ENCODE peak calls at places on chromosome 4, in six cellular contexts. R, U, J, X, P and M are unnamed samples.

GRCh38 chr4:154958121-154958520 is 177.0 kb downstream of the RBM46 start:
- DNase-seq in R (no peak), X (no peak), P (no peak), J (no peak), U (no peak), M (no peak)

GRCh38 chr4:168604496-168605373 is 107.9 kb downstream of the PALLD start:
- DNase-seq in X (no peak), P (no peak), R (peak; percentile 68), J (no peak), U (no peak), M (no peak)

GRCh38 chr4:7194251-7195137 is 2.2 kb downstream of the SORCS2 start:
- DNase-seq in J (no peak), P (no peak), U (no peak), R (no peak), X (no peak), M (no peak)

GRCh38 chr4:102783006-102783405 is 22.2 kb upstream of the MANBA start:
- DNase-seq in P (no peak), X (no peak), U (no peak), J (no peak), R (no peak), M (no peak)

GRCh38 chr4:55364691-55365346 is 18.8 kb downstream of the SRD5A3 start:
- DNase-seq in X (no peak), R (no peak), P (no peak), J (no peak), U (no peak), M (peak; percentile 43)

GRCh38 chr4:101967697-101968346 is 177.3 kb downstream of the BANK1 start:
- DNase-seq in P (no peak), U (no peak), J (no peak), X (no peak), R (no peak), M (no peak)

GRCh38 chr4:102438873-102439614 is 62.1 kb upstream of the NFKB1 start:
- DNase-seq in J (peak; percentile 33), U (no peak), R (no peak), X (no peak), P (no peak), M (no peak)

GRCh38 chr4:73507541-73507940 is 26.0 kb downstream of the AFM start:
- DNase-seq in R (no peak), P (no peak), X (no peak), U (no peak), J (peak; percentile 40), M (no peak)

GRCh38 chr4:20528508-20528907 is 171.8 kb upstream of the PACRGL start:
- DNase-seq in U (no peak), J (no peak), X (no peak), R (no peak), P (no peak), M (no peak)

GRCh38 chr4:132982151-132982550 is 166.9 kb upstream of the PCDH10 start:
- DNase-seq in R (no peak), P (no peak), J (no peak), U (peak; percentile 17), X (no peak), M (peak; percentile 36)

GRCh38 chr4:13539047-13539720 is 5.1 kb downstream of the NKX3-2 start:
- DNase-seq in P (no peak), U (no peak), R (no peak), J (no peak), X (no peak), M (no peak)
- TF ChIP-seq ZNF274 in P (no peak), U (no peak), R (no peak), J (no peak), X (no peak), M (no peak)

DNA sequence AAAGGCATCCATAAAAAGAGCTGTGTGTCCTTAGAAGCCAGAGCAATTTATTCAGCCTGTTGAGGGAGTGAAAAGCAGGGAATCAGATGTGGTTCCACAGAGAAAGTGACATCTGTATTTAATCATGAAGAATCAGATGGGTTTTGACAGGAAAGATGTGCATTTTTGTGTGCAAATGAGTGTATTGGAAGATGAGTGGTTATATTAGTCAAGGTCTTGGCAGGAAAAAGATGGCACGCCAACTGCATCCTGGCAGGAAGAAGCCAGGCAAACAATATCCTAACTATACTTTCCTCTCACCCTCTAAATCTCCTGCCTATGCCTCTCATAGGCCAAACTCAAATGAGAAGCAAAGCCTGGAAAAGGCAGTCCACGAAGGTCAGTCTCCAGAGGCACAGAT is 59.1 kb downstream of the SCFD2 start:
- DNase-seq in U (no peak), R (no peak), J (no peak), X (no peak), P (no peak), M (no peak)
- H3K4me3 ChIP-seq in U (no peak overlapping the region), R (no peak overlapping the region), J (no peak overlapping the region), X (no peak overlapping the region), P (no peak overlapping the region), M (no peak overlapping the region)

DNA sequence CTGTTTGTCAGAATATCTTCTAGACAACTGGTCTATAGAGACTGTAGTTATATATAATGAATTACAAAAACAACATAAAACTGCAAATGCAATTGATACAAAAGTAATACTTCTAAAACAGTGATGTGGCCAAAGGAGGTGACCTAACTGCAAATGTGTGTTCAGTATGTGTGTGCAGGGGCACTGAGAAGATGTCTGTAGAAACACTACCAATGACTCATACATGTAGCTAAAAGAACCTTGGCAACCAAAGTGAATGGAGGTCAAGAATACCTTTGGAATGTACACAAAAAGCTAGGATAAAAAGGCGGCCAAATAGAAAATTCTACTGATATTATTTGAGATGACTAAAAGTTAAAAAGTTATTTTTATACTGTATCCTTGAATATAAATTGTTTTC is 261.8 kb downstream of the CAMK2D start:
- DNase-seq in R (no peak), X (no peak), U (no peak), P (no peak), J (peak; percentile 35), M (no peak)
- TF ChIP-seq ZNF274 in R (no peak), X (no peak), U (no peak), P (no peak), J (no peak), M (no peak)

DNA sequence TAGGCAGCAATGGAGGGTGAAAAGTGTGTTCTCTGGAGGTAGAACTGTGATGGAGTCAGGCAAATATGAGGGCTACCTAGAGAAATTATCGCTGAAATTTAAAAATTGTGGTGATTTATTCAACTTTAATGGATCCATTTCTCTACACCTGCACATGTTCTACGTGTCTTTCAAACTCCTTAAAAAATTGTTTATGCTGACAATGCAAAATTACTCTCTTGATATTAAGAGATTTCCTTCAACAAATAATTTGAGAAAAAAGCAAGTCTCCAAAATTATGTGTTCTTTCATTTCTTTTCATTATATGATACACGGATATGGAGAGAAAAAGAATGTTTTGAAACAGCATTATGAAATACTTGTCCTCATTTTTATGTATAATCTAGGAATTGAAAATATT is 1151.4 kb upstream of the PABPC4L start:
- DNase-seq in J (no peak), R (no peak), P (no peak), U (no peak), X (no peak), M (no peak)
- H3K4me3 ChIP-seq in J (no peak overlapping the region), R (no peak overlapping the region), P (no peak overlapping the region), U (no peak overlapping the region), X (no peak overlapping the region), M (no peak overlapping the region)

GRCh38 chr4:47154816-47155370 is 123.5 kb downstream of the GABRB1 start:
- DNase-seq in R (no peak), J (no peak), P (no peak), U (no peak), X (no peak), M (no peak)
- TF ChIP-seq ZNF274 in R (no peak), J (no peak), P (no peak), U (no peak), X (no peak), M (no peak)

GRCh38 chr4:119212251-119212963 is at the start of gene USP53:
- DNase-seq in R (peak; percentile 98), U (peak; percentile 97), J (peak; percentile 94), P (peak; percentile 97), X (peak; percentile 71), M (peak; percentile 87)
- H3K4me3 ChIP-seq in R (peak within 1 kb of the TSS; percentile 67), U (peak within 1 kb of the TSS; percentile 72), J (peak within 1 kb of the TSS; percentile 76), P (peak within 1 kb of the TSS; percentile 72), X (peak within 1 kb of the TSS; percentile 76), M (peak within 1 kb of the TSS; percentile 84)

GRCh38 chr4:95439896-95440295 is 108.9 kb downstream of the UNC5C start:
- DNase-seq in R (no peak), P (no peak), U (no peak), X (no peak), J (no peak), M (no peak)
- TF ChIP-seq ZNF274 in R (no peak), P (no peak), U (no peak), X (no peak), J (no peak), M (no peak)

GRCh38 chr4:189187531-189188052 is 753.1 kb upstream of the FRG1 start:
- DNase-seq in P (no peak), X (no peak), R (no peak), J (no peak), U (no peak), M (no peak)

DNA sequence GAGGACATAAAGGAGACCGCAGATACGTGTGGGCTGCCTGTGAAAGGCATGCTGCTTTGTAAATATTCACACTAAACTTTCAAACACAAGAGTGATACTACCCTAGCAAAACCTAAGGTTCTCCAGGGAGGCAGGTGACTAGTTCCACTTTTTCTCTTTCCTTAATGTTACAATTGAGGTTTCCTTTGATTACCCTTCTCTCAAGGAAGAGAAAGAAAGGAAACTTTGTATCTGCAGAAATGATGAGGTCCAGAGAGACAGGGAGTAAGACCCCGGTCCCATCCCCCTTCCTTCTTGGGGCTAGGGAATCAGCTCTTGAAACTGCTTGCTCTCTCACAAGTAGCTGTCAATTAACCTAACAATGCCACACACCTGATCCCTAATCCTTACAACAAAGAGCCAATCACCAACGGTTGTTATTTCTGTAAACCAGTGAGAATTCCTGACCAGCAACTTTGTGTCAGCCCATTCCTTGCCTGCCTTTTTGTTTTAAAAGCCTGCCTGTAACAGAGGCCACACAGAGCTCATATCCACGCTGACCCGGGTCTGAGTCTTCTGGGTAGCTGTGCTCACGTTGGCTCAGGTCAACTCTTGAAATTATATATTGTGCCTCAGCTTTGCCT is 754.8 kb upstream of the FRG1 start:
- DNase-seq in R (no peak), X (no peak), P (no peak), U (peak; percentile 76), J (no peak), M (peak; percentile 83)
- H3K4me3 ChIP-seq in R (no peak overlapping the region), X (no peak overlapping the region), P (no peak overlapping the region), U (peak overlapping the region; percentile 5), J (no peak overlapping the region), M (no peak overlapping the region)

DNA sequence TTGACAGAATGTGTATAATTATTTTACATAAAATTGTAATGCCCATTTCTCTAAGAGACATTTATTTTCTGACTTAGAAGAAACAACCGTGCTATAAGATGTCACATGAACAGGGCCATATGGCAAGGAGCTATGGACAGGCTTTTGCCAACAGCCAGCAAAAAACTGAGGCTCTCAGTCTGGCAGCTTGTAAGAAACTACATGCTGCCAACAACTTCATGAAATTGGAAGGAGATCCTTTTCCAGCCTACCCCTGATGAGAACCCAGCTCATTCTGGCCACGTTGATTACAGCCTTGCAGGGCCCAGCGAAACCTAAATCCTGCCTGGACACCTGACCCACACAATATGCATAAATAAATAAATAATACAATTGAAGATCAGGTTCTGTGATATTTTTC is 250.3 kb upstream of the ARSJ start:
- DNase-seq in X (no peak), U (no peak), J (no peak), P (no peak), R (no peak), M (no peak)
- TF ChIP-seq ZNF274 in X (no peak), U (no peak), J (no peak), P (no peak), R (no peak), M (no peak)